ENCODE peak calls at places on chromosomes 6 and 20, in seven cellular contexts. P, U, V, Z, H, B and W are unnamed samples.

GRCh38 chr6:165090206-165090605 is 219.2 kb downstream of the C6orf118 start:
- DNase-seq in U (no peak), P (no peak), H (no peak), V (no peak), B (no peak), Z (peak), W (no peak)

GRCh38 chr20:56788671-56789610 is 159.8 kb downstream of the TFAP2C start:
- DNase-seq in V (no peak), H (peak), P (no peak), U (no peak), B (no peak), Z (peak), W (peak)

GRCh38 chr6:142387997-142388815 is 86.4 kb downstream of the ADGRG6 start:
- DNase-seq in B (no peak), Z (peak), U (peak), H (peak), P (no peak), V (peak), W (no peak)

GRCh38 chr6:136153976-136154375 is 96.1 kb downstream of the MTFR2 start:
- DNase-seq in Z (no peak), P (no peak), U (no peak), V (no peak), B (no peak), H (no peak), W (no peak)

GRCh38 chr6:33208089-33208967 is at the start of gene RING1:
- DNase-seq in H (peak), Z (peak), U (peak), B (peak), P (peak), V (peak), W (peak)

GRCh38 chr6:170057961-170058877 is 232.7 kb downstream of the DLL1 start:
- DNase-seq in B (peak), P (peak), V (no peak), Z (no peak), H (no peak), U (no peak), W (peak)

GRCh38 chr6:53805016-53805415 is 10.2 kb downstream of the LRRC1 start:
- DNase-seq in V (no peak), H (no peak), U (no peak), P (no peak), Z (no peak), B (no peak), W (no peak)

GRCh38 chr6:32664827-32665362 is 1.6 kb downstream of the HLA-DQB1 start:
- DNase-seq in B (peak), U (no peak), Z (no peak), P (no peak), V (no peak), H (no peak), W (no peak)

GRCh38 chr20:57658447-57659130 is 38.4 kb upstream of the ZBP1 start:
- DNase-seq in V (no peak), H (no peak), U (no peak), B (peak), P (peak), Z (no peak), W (peak)

GRCh38 chr6:6905961-6906518 is 201.7 kb upstream of the RREB1 start:
- DNase-seq in V (peak), Z (no peak), P (no peak), U (no peak), H (no peak), B (no peak), W (no peak)

GRCh38 chr6:159817951-159818739 is 18.1 kb downstream of the PNLDC1 start:
- DNase-seq in P (no peak), V (no peak), Z (no peak), B (no peak), U (no peak), H (no peak), W (no peak)

GRCh38 chr6:143514996-143515760 is 3.7 kb upstream of the FUCA2 start:
- DNase-seq in Z (no peak), U (peak), P (no peak), V (no peak), H (peak), B (no peak), W (no peak)

GRCh38 chr20:55116598-55116997 is 641.2 kb downstream of the DOK5 start:
- DNase-seq in H (no peak), U (no peak), B (no peak), V (no peak), Z (no peak), P (no peak), W (no peak)

GRCh38 chr20:8287328-8287727 is 155.3 kb downstream of the PLCB1 start:
- DNase-seq in B (no peak), V (peak), H (no peak), Z (no peak), P (no peak), U (no peak), W (no peak)

GRCh38 chr6:169269180-169270076 is 15.8 kb upstream of the THBS2 start:
- DNase-seq in P (no peak), U (no peak), V (no peak), H (peak), B (no peak), Z (no peak), W (no peak)

GRCh38 chr6:108944707-108945685 is 96.8 kb downstream of the ARMC2 start:
- DNase-seq in B (no peak), Z (peak), P (no peak), H (peak), U (no peak), V (peak), W (no peak)

GRCh38 chr6:157452096-157452495 is 71.1 kb downstream of the ZDHHC14 start:
- DNase-seq in U (no peak), B (no peak), H (no peak), Z (no peak), V (no peak), P (no peak), W (no peak)

GRCh38 chr6:14900919-14901318 is 344.9 kb upstream of the JARID2 start:
- DNase-seq in H (no peak), B (no peak), U (no peak), V (no peak), P (no peak), Z (no peak), W (no peak)

GRCh38 chr20:3413393-3413889 is 6.0 kb upstream of the DNAAF9 start:
- DNase-seq in H (no peak), P (no peak), Z (no peak), U (no peak), B (no peak), V (no peak), W (no peak)

GRCh38 chr20:33130553-33130952 is 37.4 kb upstream of the BPIFA2 start:
- DNase-seq in B (no peak), Z (no peak), V (no peak), P (no peak), U (no peak), H (no peak), W (no peak)

GRCh38 chr6:35473849-35474128 is 5.6 kb downstream of the RPL10A start:
- DNase-seq in U (no peak), Z (no peak), V (no peak), P (no peak), B (no peak), H (no peak), W (no peak)

GRCh38 chr6:131061041-131061770 is 1.8 kb downstream of the EPB41L2 start:
- DNase-seq in B (no peak), Z (peak), H (peak), V (no peak), P (no peak), U (no peak), W (no peak)

GRCh38 chr20:17992224-17992637 is 23.4 kb downstream of the MGME1 start:
- DNase-seq in P (no peak), V (no peak), U (no peak), Z (no peak), B (no peak), H (no peak), W (no peak)

GRCh38 chr20:32201296-32201976 is 6.1 kb downstream of the PLAGL2 start:
- DNase-seq in B (no peak), V (no peak), P (no peak), H (no peak), Z (peak), U (no peak), W (no peak)

GRCh38 chr6:4637691-4638433 is 138.3 kb upstream of the CDYL start:
- DNase-seq in H (peak), B (no peak), P (no peak), Z (peak), U (no peak), V (no peak), W (no peak)

GRCh38 chr6:9646346-9647042 is 768.4 kb downstream of the TFAP2A start:
- DNase-seq in H (peak), U (no peak), B (no peak), P (no peak), Z (peak), V (no peak), W (no peak)

GRCh38 chr20:47266847-47267515 is 89.5 kb downstream of the ZMYND8 start:
- DNase-seq in U (no peak), P (no peak), H (no peak), V (no peak), Z (no peak), B (no peak), W (no peak)